ENCODE peak calls at places on chromosomes 11 and 22, in five cellular contexts. One of them, this sample, is unnamed.

GRCh38 chr22:23072911-23073491 is 2.7 kb downstream of the GNAZ start:
- DNase-seq in T1000: no peak
- DNase-seq in GOT3: no peak
- DNase-seq in heart left ventricle: peak
- DNase-seq in stimulated activated CD8-positive, alpha-beta memory T cell treated with anti-CD3 and anti-CD28 coated beads, Interleukin-12 subunit alpha, Interleukin-12 subunit beta, amount 100 ng/mL, for 1 hour: no peak
- DNase-seq in this sample: no peak

GRCh38 chr11:12686246-12687060 is 12.2 kb downstream of the TEAD1 start:
- DNase-seq in heart left ventricle: no peak
- DNase-seq in T1000: no peak
- DNase-seq in stimulated activated CD8-positive, alpha-beta memory T cell treated with anti-CD3 and anti-CD28 coated beads, Interleukin-12 subunit alpha, Interleukin-12 subunit beta, amount 100 ng/mL, for 1 hour: no peak
- DNase-seq in GOT3: no peak
- DNase-seq in this sample: no peak

GRCh38 chr11:125281831-125282595 is 117.5 kb downstream of the PKNOX2 start:
- DNase-seq in T1000: no peak
- DNase-seq in heart left ventricle: no peak
- DNase-seq in stimulated activated CD8-positive, alpha-beta memory T cell treated with anti-CD3 and anti-CD28 coated beads, Interleukin-12 subunit alpha, Interleukin-12 subunit beta, amount 100 ng/mL, for 1 hour: no peak
- DNase-seq in GOT3: no peak
- DNase-seq in this sample: no peak

GRCh38 chr11:33724644-33725035 is 11.6 kb downstream of the CD59 start:
- DNase-seq in heart left ventricle: no peak
- DNase-seq in GOT3: no peak
- DNase-seq in stimulated activated CD8-positive, alpha-beta memory T cell treated with anti-CD3 and anti-CD28 coated beads, Interleukin-12 subunit alpha, Interleukin-12 subunit beta, amount 100 ng/mL, for 1 hour: no peak
- DNase-seq in T1000: no peak
- DNase-seq in this sample: no peak

GRCh38 chr11:119340335-119341221 is at the start of gene C1QTNF5:
- DNase-seq in T1000: no peak
- DNase-seq in GOT3: no peak
- DNase-seq in heart left ventricle: peak
- DNase-seq in stimulated activated CD8-positive, alpha-beta memory T cell treated with anti-CD3 and anti-CD28 coated beads, Interleukin-12 subunit alpha, Interleukin-12 subunit beta, amount 100 ng/mL, for 1 hour: no peak
- DNase-seq in this sample: no peak

GRCh38 chr11:130581631-130582030 is 133.2 kb downstream of the ADAMTS15 start:
- DNase-seq in GOT3: no peak
- DNase-seq in heart left ventricle: no peak
- DNase-seq in T1000: no peak
- DNase-seq in stimulated activated CD8-positive, alpha-beta memory T cell treated with anti-CD3 and anti-CD28 coated beads, Interleukin-12 subunit alpha, Interleukin-12 subunit beta, amount 100 ng/mL, for 1 hour: no peak
- DNase-seq in this sample: no peak

GRCh38 chr11:129283141-129283540 is 91.0 kb upstream of the ARHGAP32 start:
- DNase-seq in T1000: no peak
- DNase-seq in stimulated activated CD8-positive, alpha-beta memory T cell treated with anti-CD3 and anti-CD28 coated beads, Interleukin-12 subunit alpha, Interleukin-12 subunit beta, amount 100 ng/mL, for 1 hour: no peak
- DNase-seq in heart left ventricle: no peak
- DNase-seq in GOT3: no peak
- DNase-seq in this sample: no peak

GRCh38 chr22:33823552-33823951 is 96.7 kb downstream of the LARGE1 start:
- DNase-seq in stimulated activated CD8-positive, alpha-beta memory T cell treated with anti-CD3 and anti-CD28 coated beads, Interleukin-12 subunit alpha, Interleukin-12 subunit beta, amount 100 ng/mL, for 1 hour: no peak
- DNase-seq in T1000: no peak
- DNase-seq in GOT3: no peak
- DNase-seq in heart left ventricle: peak
- DNase-seq in this sample: no peak

GRCh38 chr11:17328856-17329490 is 22.6 kb upstream of the NCR3LG1 start:
- DNase-seq in stimulated activated CD8-positive, alpha-beta memory T cell treated with anti-CD3 and anti-CD28 coated beads, Interleukin-12 subunit alpha, Interleukin-12 subunit beta, amount 100 ng/mL, for 1 hour: no peak
- DNase-seq in T1000: no peak
- DNase-seq in GOT3: no peak
- DNase-seq in heart left ventricle: peak
- DNase-seq in this sample: no peak

GRCh38 chr11:128848815-128849455 is 18.2 kb downstream of the KCNJ1 start:
- DNase-seq in T1000: no peak
- DNase-seq in heart left ventricle: peak
- DNase-seq in GOT3: no peak
- DNase-seq in stimulated activated CD8-positive, alpha-beta memory T cell treated with anti-CD3 and anti-CD28 coated beads, Interleukin-12 subunit alpha, Interleukin-12 subunit beta, amount 100 ng/mL, for 1 hour: peak
- DNase-seq in this sample: peak

GRCh38 chr11:111303476-111303875 is 5.1 kb downstream of the POU2AF3 start:
- DNase-seq in heart left ventricle: no peak
- DNase-seq in GOT3: no peak
- DNase-seq in stimulated activated CD8-positive, alpha-beta memory T cell treated with anti-CD3 and anti-CD28 coated beads, Interleukin-12 subunit alpha, Interleukin-12 subunit beta, amount 100 ng/mL, for 1 hour: no peak
- DNase-seq in T1000: no peak
- DNase-seq in this sample: no peak

GRCh38 chr22:45934659-45935341 is 42.2 kb downstream of the WNT7B start:
- DNase-seq in GOT3: no peak
- DNase-seq in stimulated activated CD8-positive, alpha-beta memory T cell treated with anti-CD3 and anti-CD28 coated beads, Interleukin-12 subunit alpha, Interleukin-12 subunit beta, amount 100 ng/mL, for 1 hour: no peak
- DNase-seq in T1000: peak
- DNase-seq in heart left ventricle: no peak
- DNase-seq in this sample: no peak

GRCh38 chr11:126193038-126193478 is 18.4 kb downstream of the RPUSD4 start:
- DNase-seq in GOT3: no peak
- DNase-seq in stimulated activated CD8-positive, alpha-beta memory T cell treated with anti-CD3 and anti-CD28 coated beads, Interleukin-12 subunit alpha, Interleukin-12 subunit beta, amount 100 ng/mL, for 1 hour: no peak
- DNase-seq in heart left ventricle: no peak
- DNase-seq in T1000: no peak
- DNase-seq in this sample: no peak

GRCh38 chr11:18671246-18671645 is 27.3 kb upstream of the TMEM86A start:
- DNase-seq in heart left ventricle: no peak
- DNase-seq in T1000: no peak
- DNase-seq in stimulated activated CD8-positive, alpha-beta memory T cell treated with anti-CD3 and anti-CD28 coated beads, Interleukin-12 subunit alpha, Interleukin-12 subunit beta, amount 100 ng/mL, for 1 hour: no peak
- DNase-seq in GOT3: no peak
- DNase-seq in this sample: no peak

GRCh38 chr11:66443602-66444001 is 5.0 kb upstream of the MRPL11 start:
- DNase-seq in heart left ventricle: no peak
- DNase-seq in GOT3: no peak
- DNase-seq in stimulated activated CD8-positive, alpha-beta memory T cell treated with anti-CD3 and anti-CD28 coated beads, Interleukin-12 subunit alpha, Interleukin-12 subunit beta, amount 100 ng/mL, for 1 hour: no peak
- DNase-seq in T1000: peak
- DNase-seq in this sample: no peak

GRCh38 chr11:69912911-69913451 is 93.8 kb upstream of the FGF3 start:
- DNase-seq in GOT3: no peak
- DNase-seq in heart left ventricle: peak
- DNase-seq in stimulated activated CD8-positive, alpha-beta memory T cell treated with anti-CD3 and anti-CD28 coated beads, Interleukin-12 subunit alpha, Interleukin-12 subunit beta, amount 100 ng/mL, for 1 hour: no peak
- DNase-seq in T1000: no peak
- DNase-seq in this sample: no peak

GRCh38 chr11:50333861-50334260 is 301.2 kb downstream of the OR4C45 start:
- DNase-seq in stimulated activated CD8-positive, alpha-beta memory T cell treated with anti-CD3 and anti-CD28 coated beads, Interleukin-12 subunit alpha, Interleukin-12 subunit beta, amount 100 ng/mL, for 1 hour: no peak
- DNase-seq in T1000: no peak
- DNase-seq in GOT3: no peak
- DNase-seq in heart left ventricle: no peak
- DNase-seq in this sample: no peak

GRCh38 chr22:36756746-36757607 is 18.9 kb downstream of the IFT27 start:
- DNase-seq in GOT3: no peak
- DNase-seq in stimulated activated CD8-positive, alpha-beta memory T cell treated with anti-CD3 and anti-CD28 coated beads, Interleukin-12 subunit alpha, Interleukin-12 subunit beta, amount 100 ng/mL, for 1 hour: no peak
- DNase-seq in T1000: no peak
- DNase-seq in heart left ventricle: no peak
- DNase-seq in this sample: no peak

GRCh38 chr11:12318791-12319733 is 58.3 kb upstream of the PARVA start:
- DNase-seq in T1000: no peak
- DNase-seq in stimulated activated CD8-positive, alpha-beta memory T cell treated with anti-CD3 and anti-CD28 coated beads, Interleukin-12 subunit alpha, Interleukin-12 subunit beta, amount 100 ng/mL, for 1 hour: no peak
- DNase-seq in GOT3: no peak
- DNase-seq in heart left ventricle: no peak
- DNase-seq in this sample: no peak

GRCh38 chr11:47964546-47964945 is 15.8 kb upstream of the PTPRJ start:
- DNase-seq in GOT3: no peak
- DNase-seq in T1000: no peak
- DNase-seq in stimulated activated CD8-positive, alpha-beta memory T cell treated with anti-CD3 and anti-CD28 coated beads, Interleukin-12 subunit alpha, Interleukin-12 subunit beta, amount 100 ng/mL, for 1 hour: no peak
- DNase-seq in heart left ventricle: no peak
- DNase-seq in this sample: no peak

GRCh38 chr11:75924966-75925784 is 110.2 kb downstream of the UVRAG start:
- DNase-seq in GOT3: no peak
- DNase-seq in stimulated activated CD8-positive, alpha-beta memory T cell treated with anti-CD3 and anti-CD28 coated beads, Interleukin-12 subunit alpha, Interleukin-12 subunit beta, amount 100 ng/mL, for 1 hour: no peak
- DNase-seq in heart left ventricle: no peak
- DNase-seq in T1000: no peak
- DNase-seq in this sample: no peak

GRCh38 chr22:16562711-16563554 is 29.7 kb downstream of the CCT8L2 start:
- DNase-seq in heart left ventricle: no peak
- DNase-seq in stimulated activated CD8-positive, alpha-beta memory T cell treated with anti-CD3 and anti-CD28 coated beads, Interleukin-12 subunit alpha, Interleukin-12 subunit beta, amount 100 ng/mL, for 1 hour: no peak
- DNase-seq in T1000: no peak
- DNase-seq in GOT3: no peak
- DNase-seq in this sample: no peak

GRCh38 chr11:35526370-35526792 is 965 bp upstream of the PAMR1 start:
- DNase-seq in GOT3: no peak
- DNase-seq in stimulated activated CD8-positive, alpha-beta memory T cell treated with anti-CD3 and anti-CD28 coated beads, Interleukin-12 subunit alpha, Interleukin-12 subunit beta, amount 100 ng/mL, for 1 hour: no peak
- DNase-seq in heart left ventricle: no peak
- DNase-seq in T1000: no peak
- DNase-seq in this sample: no peak

GRCh38 chr11:68052137-68052873 is 13.5 kb downstream of the TCIRG1 start:
- DNase-seq in stimulated activated CD8-positive, alpha-beta memory T cell treated with anti-CD3 and anti-CD28 coated beads, Interleukin-12 subunit alpha, Interleukin-12 subunit beta, amount 100 ng/mL, for 1 hour: no peak
- DNase-seq in T1000: no peak
- DNase-seq in heart left ventricle: no peak
- DNase-seq in GOT3: no peak
- DNase-seq in this sample: no peak

GRCh38 chr11:63999349-64000025 is 13.2 kb downstream of the OTUB1 start:
- DNase-seq in heart left ventricle: peak
- DNase-seq in GOT3: no peak
- DNase-seq in stimulated activated CD8-positive, alpha-beta memory T cell treated with anti-CD3 and anti-CD28 coated beads, Interleukin-12 subunit alpha, Interleukin-12 subunit beta, amount 100 ng/mL, for 1 hour: peak
- DNase-seq in T1000: no peak
- DNase-seq in this sample: peak

GRCh38 chr22:19974935-19975706 is 33.5 kb upstream of the TXNRD2 start:
- DNase-seq in GOT3: no peak
- DNase-seq in heart left ventricle: no peak
- DNase-seq in stimulated activated CD8-positive, alpha-beta memory T cell treated with anti-CD3 and anti-CD28 coated beads, Interleukin-12 subunit alpha, Interleukin-12 subunit beta, amount 100 ng/mL, for 1 hour: no peak
- DNase-seq in T1000: no peak
- DNase-seq in this sample: no peak

GRCh38 chr11:66976048-66976467 is 954 bp downstream of the C11orf86 start:
- DNase-seq in heart left ventricle: no peak
- DNase-seq in stimulated activated CD8-positive, alpha-beta memory T cell treated with anti-CD3 and anti-CD28 coated beads, Interleukin-12 subunit alpha, Interleukin-12 subunit beta, amount 100 ng/mL, for 1 hour: no peak
- DNase-seq in GOT3: no peak
- DNase-seq in T1000: no peak
- DNase-seq in this sample: no peak

GRCh38 chr11:8261316-8261715 is 2.4 kb downstream of the LMO1 start:
- DNase-seq in heart left ventricle: no peak
- DNase-seq in GOT3: no peak
- DNase-seq in stimulated activated CD8-positive, alpha-beta memory T cell treated with anti-CD3 and anti-CD28 coated beads, Interleukin-12 subunit alpha, Interleukin-12 subunit beta, amount 100 ng/mL, for 1 hour: no peak
- DNase-seq in T1000: no peak
- DNase-seq in this sample: no peak

GRCh38 chr11:30125461-30125860 is 105.4 kb upstream of the FSHB start:
- DNase-seq in heart left ventricle: no peak
- DNase-seq in T1000: no peak
- DNase-seq in stimulated activated CD8-positive, alpha-beta memory T cell treated with anti-CD3 and anti-CD28 coated beads, Interleukin-12 subunit alpha, Interleukin-12 subunit beta, amount 100 ng/mL, for 1 hour: no peak
- DNase-seq in GOT3: no peak
- DNase-seq in this sample: no peak

GRCh38 chr11:17658211-17658610 is 61.2 kb upstream of the MYOD1 start:
- DNase-seq in GOT3: no peak
- DNase-seq in T1000: no peak
- DNase-seq in heart left ventricle: no peak
- DNase-seq in stimulated activated CD8-positive, alpha-beta memory T cell treated with anti-CD3 and anti-CD28 coated beads, Interleukin-12 subunit alpha, Interleukin-12 subunit beta, amount 100 ng/mL, for 1 hour: no peak
- DNase-seq in this sample: no peak

GRCh38 chr11:14413307-14414072 is 54.5 kb upstream of the RRAS2 start:
- DNase-seq in heart left ventricle: peak
- DNase-seq in GOT3: no peak
- DNase-seq in T1000: no peak
- DNase-seq in stimulated activated CD8-positive, alpha-beta memory T cell treated with anti-CD3 and anti-CD28 coated beads, Interleukin-12 subunit alpha, Interleukin-12 subunit beta, amount 100 ng/mL, for 1 hour: no peak
- DNase-seq in this sample: no peak

GRCh38 chr11:58525037-58525614 is 17.2 kb upstream of the OR5B21 start:
- DNase-seq in GOT3: no peak
- DNase-seq in stimulated activated CD8-positive, alpha-beta memory T cell treated with anti-CD3 and anti-CD28 coated beads, Interleukin-12 subunit alpha, Interleukin-12 subunit beta, amount 100 ng/mL, for 1 hour: no peak
- DNase-seq in T1000: no peak
- DNase-seq in heart left ventricle: no peak
- DNase-seq in this sample: peak

GRCh38 chr11:45900916-45901617 is 6.0 kb downstream of the FREY1 start:
- DNase-seq in GOT3: no peak
- DNase-seq in T1000: no peak
- DNase-seq in stimulated activated CD8-positive, alpha-beta memory T cell treated with anti-CD3 and anti-CD28 coated beads, Interleukin-12 subunit alpha, Interleukin-12 subunit beta, amount 100 ng/mL, for 1 hour: no peak
- DNase-seq in heart left ventricle: no peak
- DNase-seq in this sample: no peak

GRCh38 chr22:23193420-23193819 is 13.1 kb downstream of the BCR start:
- DNase-seq in heart left ventricle: no peak
- DNase-seq in T1000: no peak
- DNase-seq in GOT3: no peak
- DNase-seq in stimulated activated CD8-positive, alpha-beta memory T cell treated with anti-CD3 and anti-CD28 coated beads, Interleukin-12 subunit alpha, Interleukin-12 subunit beta, amount 100 ng/mL, for 1 hour: no peak
- DNase-seq in this sample: no peak

GRCh38 chr11:86119062-86119461 is 50.2 kb upstream of the PICALM start:
- DNase-seq in heart left ventricle: peak
- DNase-seq in T1000: no peak
- DNase-seq in stimulated activated CD8-positive, alpha-beta memory T cell treated with anti-CD3 and anti-CD28 coated beads, Interleukin-12 subunit alpha, Interleukin-12 subunit beta, amount 100 ng/mL, for 1 hour: no peak
- DNase-seq in GOT3: no peak
- DNase-seq in this sample: no peak

GRCh38 chr11:81725691-81726090 is 1008.0 kb downstream of the FAM181B start:
- DNase-seq in heart left ventricle: no peak
- DNase-seq in GOT3: no peak
- DNase-seq in stimulated activated CD8-positive, alpha-beta memory T cell treated with anti-CD3 and anti-CD28 coated beads, Interleukin-12 subunit alpha, Interleukin-12 subunit beta, amount 100 ng/mL, for 1 hour: no peak
- DNase-seq in T1000: no peak
- DNase-seq in this sample: no peak

GRCh38 chr22:36816635-36817428 is at the start of gene PVALB:
- DNase-seq in heart left ventricle: no peak
- DNase-seq in stimulated activated CD8-positive, alpha-beta memory T cell treated with anti-CD3 and anti-CD28 coated beads, Interleukin-12 subunit alpha, Interleukin-12 subunit beta, amount 100 ng/mL, for 1 hour: no peak
- DNase-seq in T1000: no peak
- DNase-seq in GOT3: no peak
- DNase-seq in this sample: no peak

GRCh38 chr11:131691558-131692041 is 321.2 kb downstream of the NTM start:
- DNase-seq in stimulated activated CD8-positive, alpha-beta memory T cell treated with anti-CD3 and anti-CD28 coated beads, Interleukin-12 subunit alpha, Interleukin-12 subunit beta, amount 100 ng/mL, for 1 hour: no peak
- DNase-seq in heart left ventricle: no peak
- DNase-seq in GOT3: no peak
- DNase-seq in T1000: no peak
- DNase-seq in this sample: no peak

GRCh38 chr11:2933376-2934056 is 4.3 kb upstream of the PHLDA2 start:
- DNase-seq in heart left ventricle: peak
- DNase-seq in stimulated activated CD8-positive, alpha-beta memory T cell treated with anti-CD3 and anti-CD28 coated beads, Interleukin-12 subunit alpha, Interleukin-12 subunit beta, amount 100 ng/mL, for 1 hour: no peak
- DNase-seq in T1000: peak
- DNase-seq in GOT3: no peak
- DNase-seq in this sample: no peak

GRCh38 chr11:134145715-134146114 is 76.8 kb downstream of the JAM3 start:
- DNase-seq in stimulated activated CD8-positive, alpha-beta memory T cell treated with anti-CD3 and anti-CD28 coated beads, Interleukin-12 subunit alpha, Interleukin-12 subunit beta, amount 100 ng/mL, for 1 hour: no peak
- DNase-seq in T1000: no peak
- DNase-seq in heart left ventricle: no peak
- DNase-seq in GOT3: no peak
- DNase-seq in this sample: no peak

This sample was measured in naive thymus-derived CD8-positive, alpha-beta T cell.